ENCODE peak calls at places on chromosomes 11 and 22, in five cellular contexts. F is left colon; W is retina; T is stimulated activated CD8-positive, alpha-beta memory T cell treated with anti-CD3 and anti-CD28 coated beads, Interleukin-15, amount 100 ng/mL, for 4 hours; U is hepatic stellate cell. J is an unnamed sample.

GRCh38 chr11:60844045-60844869 is 2.3 kb downstream of the CCDC86 start:
- DNase-seq in F (no peak), T (no peak), U (peak; percentile 47), W (no peak), J (no peak)

GRCh38 chr11:69293087-69293486 is 868 bp upstream of the MYEOV start:
- DNase-seq in T (no peak), F (no peak), W (no peak), U (no peak), J (no peak)

GRCh38 chr11:2665747-2666710 is 33.8 kb downstream of the KCNQ1OT1 start:
- DNase-seq in F (no peak), W (no peak), T (no peak), U (no peak), J (no peak)

GRCh38 chr11:119051440-119052162 is 5.4 kb downstream of the HYOU1 start:
- DNase-seq in W (no peak), U (no peak), F (no peak), T (no peak), J (no peak)

GRCh38 chr22:19052941-19053551 is 69.2 kb downstream of the DGCR2 start:
- DNase-seq in T (no peak), F (no peak), U (no peak), W (no peak), J (no peak)

GRCh38 chr11:15775051-15775541 is 581.2 kb downstream of the SOX6 start:
- DNase-seq in W (peak; percentile 57), F (no peak), T (no peak), U (no peak), J (no peak)

GRCh38 chr11:114179234-114179941 is 116.8 kb upstream of the NNMT start:
- DNase-seq in F (peak; percentile 95), T (no peak), W (peak; percentile 6), U (no peak), J (peak; percentile 86)

GRCh38 chr11:133964946-133965632 is 8.3 kb upstream of the IGSF9B start:
- DNase-seq in T (no peak), F (no peak), U (no peak), W (peak; percentile 30), J (no peak)

GRCh38 chr22:46830001-46830715 is 67.7 kb downstream of the TBC1D22A start:
- DNase-seq in W (no peak), U (peak; percentile 62), T (no peak), F (peak; percentile 35), J (no peak)

GRCh38 chr11:114610550-114610949 is 15.0 kb upstream of the NXPE4 start:
- DNase-seq in W (no peak), F (no peak), U (no peak), T (no peak), J (no peak)

GRCh38 chr22:47270463-47271135 is 508.1 kb downstream of the TBC1D22A start:
- DNase-seq in W (no peak), U (no peak), T (no peak), F (peak; percentile 5), J (no peak)

GRCh38 chr11:78655561-78655960 is 80.9 kb upstream of the NARS2 start:
- DNase-seq in T (no peak), W (no peak), U (no peak), F (no peak), J (no peak)

GRCh38 chr11:111796696-111797095 is 30.5 kb upstream of the PPP2R1B start:
- DNase-seq in W (no peak), T (no peak), U (no peak), F (no peak), J (peak; percentile 26)

GRCh38 chr22:43203471-43203981 is 16.6 kb upstream of the TTLL12 start:
- DNase-seq in F (no peak), U (no peak), W (peak; percentile 31), T (no peak), J (no peak)

GRCh38 chr11:128956401-128957203 is 13.9 kb upstream of the TP53AIP1 start:
- DNase-seq in U (peak; percentile 70), F (no peak), T (no peak), W (peak; percentile 71), J (no peak)

GRCh38 chr11:74169736-74170458 is 905 bp downstream of the C2CD3 start:
- DNase-seq in T (no peak), U (no peak), F (no peak), W (peak; percentile 10), J (no peak)

GRCh38 chr11:91248199-91248807 is 976.3 kb upstream of the FAT3 start:
- DNase-seq in W (peak; percentile 32), F (no peak), U (no peak), T (no peak), J (no peak)

GRCh38 chr11:72191961-72192381 is at the start of gene FOLR1:
- DNase-seq in U (peak; percentile 38), W (no peak), F (no peak), T (no peak), J (no peak)